ENCODE peak calls at places on chromosome 18, in four cellular contexts. A is neural progenitor cell, S is fibroblast of lung, M is IMR-90. Q is an unnamed sample.

GRCh38 chr18:12659904-12660605 is 2.1 kb upstream of the SPIRE1 start:
- DNase-seq in A (peak; percentile 58), S (peak; percentile 61), M (peak; percentile 70), Q (peak; percentile 15)

GRCh38 chr18:36867056-36867455 is 38.1 kb downstream of the KIAA1328 start:
- DNase-seq in A (no peak), S (no peak), M (no peak), Q (no peak)

GRCh38 chr18:61001138-61001537 is 332.1 kb upstream of the CDH20 start:
- DNase-seq in A (no peak), S (no peak), M (no peak), Q (peak; percentile 5)

GRCh38 chr18:24488824-24489493 is 28.5 kb downstream of the HRH4 start:
- DNase-seq in A (peak; percentile 55), S (peak; percentile 14), M (peak; percentile 41), Q (peak; percentile 76)

GRCh38 chr18:42929857-42930256 is 185.6 kb downstream of the RIT2 start:
- DNase-seq in A (no peak), S (peak; percentile 84), M (no peak), Q (peak; percentile 27)

GRCh38 chr18:79518028-79518682 is 122.4 kb downstream of the NFATC1 start:
- DNase-seq in A (no peak), S (no peak), M (no peak), Q (no peak)

GRCh38 chr18:28529644-28530043 is 352.7 kb upstream of the CDH2 start:
- DNase-seq in A (no peak), S (no peak), M (no peak), Q (no peak)

GRCh38 chr18:963276-963675 is 58.6 kb downstream of the ADCYAP1 start:
- DNase-seq in A (no peak), S (no peak), M (no peak), Q (no peak)

GRCh38 chr18:49920731-49921130 is 107.4 kb upstream of the ACAA2 start:
- DNase-seq in A (peak; percentile 60), S (peak; percentile 88), M (no peak), Q (no peak)

GRCh38 chr18:13377496-13377895 is 158.9 kb downstream of the LDLRAD4 start:
- DNase-seq in A (no peak), S (peak; percentile 37), M (peak; percentile 13), Q (peak; percentile 47)

GRCh38 chr18:37368110-37368812 is 197.3 kb downstream of the CELF4 start:
- DNase-seq in A (no peak), S (no peak), M (no peak), Q (no peak)

GRCh38 chr18:8724452-8724851 is 19.1 kb downstream of the MTCL1 start:
- DNase-seq in A (no peak), S (no peak), M (no peak), Q (no peak)

GRCh38 chr18:53101719-53102118 is 761.7 kb downstream of the DCC start:
- DNase-seq in A (no peak), S (no peak), M (no peak), Q (no peak)

GRCh38 chr18:28411806-28412205 is 234.9 kb upstream of the CDH2 start:
- DNase-seq in A (no peak), S (peak; percentile 80), M (no peak), Q (no peak)

GRCh38 chr18:69259282-69259681 is 141.4 kb upstream of the DOK6 start:
- DNase-seq in A (no peak), S (peak; percentile 3), M (no peak), Q (no peak)

GRCh38 chr18:58896268-58896667 is 31.6 kb downstream of the ZNF532 start:
- DNase-seq in A (no peak), S (no peak), M (no peak), Q (peak; percentile 88)

GRCh38 chr18:46335551-46336059 is 231.4 kb downstream of the HAUS1 start:
- DNase-seq in A (peak; percentile 80), S (peak; percentile 18), M (no peak), Q (no peak)

GRCh38 chr18:69757733-69758132 is 189.9 kb downstream of the CD226 start:
- DNase-seq in A (peak; percentile 23), S (peak; percentile 80), M (peak; percentile 66), Q (no peak)

GRCh38 chr18:12307871-12308385 is at the start of gene TUBB6:
- DNase-seq in A (peak; percentile 86), S (peak; percentile 84), M (peak; percentile 81), Q (peak; percentile 37)

GRCh38 chr18:10798727-10799435 is 273.1 kb downstream of the NAPG start:
- DNase-seq in A (no peak), S (peak; percentile 33), M (peak; percentile 16), Q (no peak)

GRCh38 chr18:64717026-64717425 is 568.1 kb upstream of the LINC00305 start:
- DNase-seq in A (no peak), S (no peak), M (no peak), Q (no peak)

GRCh38 chr18:79458131-79458838 is 62.6 kb downstream of the NFATC1 start:
- DNase-seq in A (no peak), S (peak; percentile 93), M (peak; percentile 84), Q (peak; percentile 75)

GRCh38 chr18:68533641-68534040 is 181.3 kb downstream of the TMX3 start:
- DNase-seq in A (no peak), S (peak; percentile 10), M (no peak), Q (no peak)

GRCh38 chr18:70384181-70384790 is 95.4 kb downstream of the SOCS6 start:
- DNase-seq in A (no peak), S (peak; percentile 96), M (peak; percentile 87), Q (peak; percentile 7)

GRCh38 chr18:36568487-36568886 is 260.3 kb downstream of the TPGS2 start:
- DNase-seq in A (no peak), S (no peak), M (no peak), Q (no peak)

GRCh38 chr18:10143601-10144000 is 229.8 kb downstream of the VAPA start:
- DNase-seq in A (no peak), S (no peak), M (no peak), Q (no peak)

GRCh38 chr18:25446972-25447371 is 95.0 kb upstream of the ZNF521 start:
- DNase-seq in A (no peak), S (no peak), M (no peak), Q (no peak)

GRCh38 chr18:8660316-8660715 is 45.0 kb upstream of the MTCL1 start:
- DNase-seq in A (no peak), S (no peak), M (peak; percentile 18), Q (no peak)

GRCh38 chr18:13915973-13916372 is 637 bp upstream of the MC2R start:
- DNase-seq in A (no peak), S (peak; percentile 44), M (no peak), Q (no peak)

GRCh38 chr18:10785798-10786197 is 260.0 kb downstream of the NAPG start:
- DNase-seq in A (no peak), S (no peak), M (no peak), Q (no peak)

GRCh38 chr18:13587937-13588336 is 138.4 kb downstream of the FAM210A start:
- DNase-seq in A (no peak), S (no peak), M (no peak), Q (no peak)

GRCh38 chr18:9001209-9001608 is 101.3 kb upstream of the NDUFV2 start:
- DNase-seq in A (no peak), S (peak; percentile 77), M (peak; percentile 87), Q (no peak)

GRCh38 chr18:55588876-55589595 is 1.0 kb upstream of the TCF4 start:
- DNase-seq in A (no peak), S (peak; percentile 47), M (peak; percentile 19), Q (no peak)
- H3K27ac ChIP-seq in A (peak overlapping the region; percentile 85), S (peak overlapping the region; percentile 59), M (peak overlapping the region; percentile 76), Q (peak overlapping the region; percentile 72)

GRCh38 chr18:67217551-67218166 is 298.9 kb downstream of the DSEL start:
- DNase-seq in A (peak; percentile 75), S (peak; percentile 59), M (peak; percentile 78), Q (peak; percentile 71)
- H2AFZ ChIP-seq in A (no peak overlapping the region), S (no peak overlapping the region), M (no peak overlapping the region), Q (no peak overlapping the region)

GRCh38 chr18:63207825-63208224 is 111.7 kb downstream of the BCL2 start:
- DNase-seq in A (no peak), S (no peak), M (no peak), Q (no peak)
- H3K27ac ChIP-seq in A (no peak overlapping the region), S (no peak overlapping the region), M (no peak overlapping the region), Q (no peak overlapping the region)

GRCh38 chr18:75023473-75023872 is 185.5 kb downstream of the PTGR3 start:
- DNase-seq in A (no peak), S (no peak), M (no peak), Q (no peak)
- H2AFZ ChIP-seq in A (no peak overlapping the region), S (no peak overlapping the region), M (no peak overlapping the region), Q (no peak overlapping the region)

GRCh38 chr18:51171625-51172024 is 25.9 kb downstream of the MEX3C start:
- DNase-seq in A (no peak), S (no peak), M (no peak), Q (no peak)
- H3K27ac ChIP-seq in A (no peak overlapping the region), S (no peak overlapping the region), M (no peak overlapping the region), Q (no peak overlapping the region)

GRCh38 chr18:32956591-32957310 is 183.9 kb upstream of the KLHL14 start:
- DNase-seq in A (peak; percentile 36), S (peak; percentile 80), M (peak; percentile 18), Q (no peak)

GRCh38 chr18:32958746-32959145 is 185.9 kb upstream of the KLHL14 start:
- DNase-seq in A (no peak), S (no peak), M (no peak), Q (no peak)
- H2AFZ ChIP-seq in A (no peak overlapping the region), S (no peak overlapping the region), M (no peak overlapping the region), Q (no peak overlapping the region)

GRCh38 chr18:2880473-2880872 is 33.7 kb downstream of the EMILIN2 start:
- DNase-seq in A (no peak), S (no peak), M (no peak), Q (no peak)

GRCh38 chr18:2871111-2871720 is 24.4 kb downstream of the EMILIN2 start:
- DNase-seq in A (no peak), S (no peak), M (no peak), Q (no peak)

GRCh38 chr18:2872095-2872494 is 25.3 kb downstream of the EMILIN2 start:
- DNase-seq in A (no peak), S (no peak), M (no peak), Q (no peak)

GRCh38 chr18:2878656-2879330 is 32.0 kb downstream of the EMILIN2 start:
- DNase-seq in A (no peak), S (no peak), M (no peak), Q (no peak)

GRCh38 chr18:2874765-2875164 is 28.0 kb downstream of the EMILIN2 start:
- DNase-seq in A (no peak), S (no peak), M (no peak), Q (no peak)
- H3K27ac ChIP-seq in A (no peak overlapping the region), S (peak overlapping the region; percentile 23), M (no peak overlapping the region), Q (no peak overlapping the region)

GRCh38 chr18:76686737-76687231 is 135.6 kb upstream of the ZNF236 start:
- DNase-seq in A (peak; percentile 73), S (peak; percentile 72), M (peak; percentile 57), Q (peak; percentile 8)
- H2AFZ ChIP-seq in A (peak overlapping the region; percentile 100), S (peak overlapping the region; percentile 40), M (peak overlapping the region; percentile 84), Q (no peak overlapping the region)

GRCh38 chr18:2799369-2799768 is 47.4 kb upstream of the EMILIN2 start:
- DNase-seq in A (no peak), S (no peak), M (no peak), Q (no peak)
- H3K27ac ChIP-seq in A (no peak overlapping the region), S (no peak overlapping the region), M (no peak overlapping the region), Q (no peak overlapping the region)

Q was measured in trophoblast cell.